ENCODE peak calls at places on chromosomes 6 and 20, in six cellular contexts. T is stimulated activated CD4-positive, alpha-beta T cell treated with anti-CD3 and anti-CD28 coated beads, Interleukin-4, amount 100 ng/mL, for 48 hours; Q is fibroblast of the aortic adventitia; U is activated T-cell treated with anti-CD3 and anti-CD28 coated beads, Interleukin-2, amount 50 U/mL, for 24 hours; R is fibroblast of the conjunctiva; V is fibroblast of lung. E is an unnamed sample.

GRCh38 chr20:37749185-37749584 is 55.4 kb downstream of the CTNNBL1 start:
- DNase-seq in T (no peak), Q (no peak), U (no peak), R (no peak), V (no peak), E (no peak)

GRCh38 chr6:166736606-166737005 is 109.6 kb upstream of the RPS6KA2 start:
- DNase-seq in T (no peak), Q (peak; percentile 33), U (no peak), R (no peak), V (peak; percentile 82), E (no peak)

GRCh38 chr6:95176322-95176721 is 401.0 kb upstream of the MANEA start:
- DNase-seq in T (no peak), Q (no peak), U (no peak), R (no peak), V (no peak), E (no peak)

GRCh38 chr6:156056085-156056484 is 600.4 kb upstream of the NOX3 start:
- DNase-seq in T (no peak), Q (no peak), U (no peak), R (no peak), V (no peak), E (no peak)

GRCh38 chr6:16947461-16948159 is 154.2 kb upstream of the STMND1 start:
- DNase-seq in T (no peak), Q (peak; percentile 100), U (no peak), R (peak; percentile 99), V (peak; percentile 99), E (peak; percentile 96)

GRCh38 chr6:17101422-17102257 is at the start of gene STMND1:
- DNase-seq in T (no peak), Q (peak; percentile 6), U (peak; percentile 35), R (no peak), V (peak; percentile 37), E (no peak)

GRCh38 chr6:111996159-111996558 is 57.7 kb upstream of the CCN6 start:
- DNase-seq in T (no peak), Q (no peak), U (no peak), R (no peak), V (no peak), E (no peak)

GRCh38 chr6:100617633-100618348 is 153.1 kb upstream of the SIM1 start:
- DNase-seq in T (no peak), Q (no peak), U (no peak), R (no peak), V (no peak), E (no peak)

GRCh38 chr6:146868671-146869209 is 270.0 kb downstream of the ADGB start:
- DNase-seq in T (no peak), Q (no peak), U (no peak), R (no peak), V (peak; percentile 15), E (no peak)

GRCh38 chr20:48163521-48163920 is 378.2 kb upstream of the SULF2 start:
- DNase-seq in T (no peak), Q (no peak), U (no peak), R (no peak), V (no peak), E (no peak)

GRCh38 chr6:72622094-72622540 is 253 bp downstream of the KCNQ5 start:
- DNase-seq in T (peak; percentile 43), Q (peak; percentile 16), U (peak; percentile 80), R (no peak), V (peak; percentile 48), E (no peak)

GRCh38 chr6:112282217-112282616 is 27.9 kb upstream of the LAMA4 start:
- DNase-seq in T (no peak), Q (peak; percentile 82), U (no peak), R (peak; percentile 79), V (peak; percentile 92), E (peak; percentile 59)

GRCh38 chr6:8441452-8441851 is 6.1 kb upstream of the SLC35B3 start:
- DNase-seq in T (no peak), Q (no peak), U (no peak), R (no peak), V (peak; percentile 21), E (no peak)

GRCh38 chr20:45758096-45758495 is 33.6 kb downstream of the WFDC3 start:
- DNase-seq in T (no peak), Q (no peak), U (no peak), R (no peak), V (no peak), E (no peak)

GRCh38 chr6:104418125-104418524 is 441.6 kb downstream of the HACE1 start:
- DNase-seq in T (no peak), Q (no peak), U (no peak), R (no peak), V (no peak), E (no peak)

GRCh38 chr20:20849126-20849525 is 136.7 kb upstream of the RALGAPA2 start:
- DNase-seq in T (no peak), Q (no peak), U (no peak), R (no peak), V (no peak), E (no peak)

GRCh38 chr6:106192824-106193223 is 106.7 kb downstream of the PRDM1 start:
- DNase-seq in T (no peak), Q (peak; percentile 35), U (no peak), R (no peak), V (peak; percentile 91), E (peak; percentile 32)

GRCh38 chr6:43851204-43851855 is 81.3 kb downstream of the VEGFA start:
- DNase-seq in T (no peak), Q (peak; percentile 82), U (no peak), R (no peak), V (peak; percentile 90), E (peak; percentile 45)

GRCh38 chr6:105322499-105323231 is 80.2 kb downstream of the PREP start:
- DNase-seq in T (no peak), Q (no peak), U (no peak), R (no peak), V (no peak), E (no peak)

GRCh38 chr6:133017581-133017980 is 203.2 kb downstream of the RPS12 start:
- DNase-seq in T (no peak), Q (peak; percentile 3), U (no peak), R (peak; percentile 12), V (peak; percentile 51), E (peak; percentile 31)

GRCh38 chr20:11229772-11230171 is 556.0 kb upstream of the JAG1 start:
- DNase-seq in T (no peak), Q (peak; percentile 99), U (no peak), R (peak; percentile 65), V (peak; percentile 98), E (peak; percentile 95)

GRCh38 chr6:125584468-125584939 is 164.9 kb upstream of the HEY2 start:
- DNase-seq in T (no peak), Q (no peak), U (no peak), R (no peak), V (peak; percentile 22), E (peak; percentile 37)

GRCh38 chr6:159969921-159970320 is 1.0 kb downstream of the IGF2R start:
- DNase-seq in T (no peak), Q (peak; percentile 81), U (no peak), R (no peak), V (peak; percentile 73), E (no peak)

GRCh38 chr20:21396921-21397340 is 395 bp downstream of the NKX2-4 start:
- DNase-seq in T (no peak), Q (no peak), U (peak; percentile 49), R (no peak), V (no peak), E (no peak)

GRCh38 chr20:3473324-3473723 is 2.5 kb downstream of the ATRN start:
- DNase-seq in T (no peak), Q (no peak), U (no peak), R (no peak), V (no peak), E (no peak)

GRCh38 chr20:24097051-24097450 is 108.5 kb upstream of the GGTLC1 start:
- DNase-seq in T (no peak), Q (no peak), U (no peak), R (no peak), V (no peak), E (no peak)

GRCh38 chr6:111623046-111623718 is 17.5 kb upstream of the TRAF3IP2 start:
- DNase-seq in T (no peak), Q (no peak), U (no peak), R (no peak), V (no peak), E (no peak)

GRCh38 chr6:168624540-168624939 is 183.6 kb downstream of the SMOC2 start:
- DNase-seq in T (no peak), Q (no peak), U (no peak), R (no peak), V (no peak), E (no peak)

GRCh38 chr6:146871613-146872465 is 273.1 kb downstream of the ADGB start:
- DNase-seq in T (no peak), Q (no peak), U (no peak), R (no peak), V (peak; percentile 81), E (peak; percentile 23)

GRCh38 chr6:26640806-26641205 is 18.7 kb downstream of the ZNF322 start:
- DNase-seq in T (no peak), Q (no peak), U (no peak), R (no peak), V (no peak), E (no peak)

GRCh38 chr6:24391208-24391607 is 11.5 kb upstream of the MRS2 start:
- DNase-seq in T (no peak), Q (no peak), U (no peak), R (no peak), V (no peak), E (no peak)

GRCh38 chr6:72950114-72950860 is 275.0 kb downstream of the KHDC1L start:
- DNase-seq in T (no peak), Q (peak; percentile 77), U (no peak), R (peak; percentile 73), V (peak; percentile 85), E (no peak)